ENCODE peak calls at places on chromosomes 7 and 10, in nine cellular contexts. M, G, Y, Q, X, K, A, T and O are unnamed samples.

GRCh38 chr10:62582804-62583208 is 208.6 kb downstream of the ZNF365 start:
- DNase-seq in M (no peak), G (peak; percentile 68), Y (no peak), Q (peak; percentile 60), X (no peak), K (no peak), A (peak; percentile 96), T (peak; percentile 96), O (no peak)

GRCh38 chr10:36109399-36110023 is 467.4 kb upstream of the FZD8 start:
- DNase-seq in M (no peak), G (no peak), Y (no peak), Q (no peak), X (no peak), K (no peak), A (no peak), T (no peak), O (no peak)

GRCh38 chr7:156560696-156561210 is 79.8 kb upstream of the RNF32 start:
- DNase-seq in M (no peak), G (no peak), Y (no peak), Q (no peak), X (peak; percentile 25), K (no peak), A (no peak), T (no peak), O (no peak)

GRCh38 chr10:78754269-78755074 is 314.3 kb upstream of the ZMIZ1 start:
- DNase-seq in M (peak; percentile 37), G (no peak), Y (no peak), Q (no peak), X (no peak), K (no peak), A (peak; percentile 92), T (peak; percentile 94), O (no peak)

GRCh38 chr10:71835671-71836593 is 15.1 kb downstream of the PSAP start:
- DNase-seq in M (peak; percentile 34), G (peak; percentile 72), Y (no peak), Q (peak; percentile 94), X (no peak), K (peak; percentile 89), A (peak; percentile 93), T (peak; percentile 93), O (peak; percentile 52)

GRCh38 chr10:24891823-24892222 is 60.6 kb downstream of the PRTFDC1 start:
- DNase-seq in M (no peak), G (no peak), Y (no peak), Q (no peak), X (no peak), K (no peak), A (peak; percentile 90), T (peak; percentile 69), O (no peak)

GRCh38 chr7:142800103-142800502 is 29.3 kb downstream of the PRSS2 start:
- DNase-seq in M (no peak), G (no peak), Y (no peak), Q (no peak), X (no peak), K (no peak), A (no peak), T (no peak), O (no peak)

GRCh38 chr7:68245688-68246087 is 1249.1 kb downstream of the TYW1 start:
- DNase-seq in M (no peak), G (no peak), Y (no peak), Q (no peak), X (no peak), K (no peak), A (no peak), T (no peak), O (no peak)

GRCh38 chr7:128137096-128137655 is 103.9 kb upstream of the LEP start:
- DNase-seq in M (no peak), G (no peak), Y (no peak), Q (no peak), X (no peak), K (no peak), A (peak; percentile 10), T (peak; percentile 62), O (no peak)

GRCh38 chr7:132292803-132293202 is 283.5 kb downstream of the PLXNA4 start:
- DNase-seq in M (no peak), G (no peak), Y (no peak), Q (no peak), X (peak; percentile 22), K (no peak), A (peak; percentile 69), T (no peak), O (no peak)

GRCh38 chr10:1776127-1776662 is 38.9 kb upstream of the ADARB2 start:
- DNase-seq in M (no peak), G (no peak), Y (no peak), Q (no peak), X (no peak), K (no peak), A (no peak), T (no peak), O (no peak)

DNA sequence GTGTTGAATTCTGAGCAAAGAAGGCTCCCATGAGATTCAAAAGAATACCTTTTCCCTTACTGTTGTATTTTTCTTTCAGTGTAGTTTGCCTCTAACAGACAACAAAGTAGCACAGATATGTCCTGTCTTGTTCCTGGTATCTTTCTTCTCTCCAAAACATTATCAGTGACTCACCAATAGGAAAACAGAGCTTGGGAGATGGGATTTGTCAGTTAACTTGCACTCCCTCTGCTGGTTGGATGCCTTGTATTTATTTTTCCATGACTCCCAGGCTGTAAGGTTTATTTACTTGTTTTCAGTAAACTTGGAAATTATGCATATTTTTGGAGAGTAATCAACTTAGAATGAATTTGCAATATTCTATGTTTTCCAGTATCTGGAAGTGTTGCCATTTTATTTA is 129.7 kb downstream of the SAMD9 start:
- DNase-seq in M (peak; percentile 23), G (no peak), Y (no peak), Q (peak; percentile 34), X (no peak), K (no peak), A (peak; percentile 64), T (peak; percentile 67), O (no peak)
- TF ChIP-seq CTCF in M (peak; percentile 48), G (peak; percentile 54), Y (peak; percentile 29), Q (peak; percentile 43), X (peak; percentile 29), K (no peak), A (peak; percentile 39), T (peak; percentile 55), O (peak; percentile 40)

DNA sequence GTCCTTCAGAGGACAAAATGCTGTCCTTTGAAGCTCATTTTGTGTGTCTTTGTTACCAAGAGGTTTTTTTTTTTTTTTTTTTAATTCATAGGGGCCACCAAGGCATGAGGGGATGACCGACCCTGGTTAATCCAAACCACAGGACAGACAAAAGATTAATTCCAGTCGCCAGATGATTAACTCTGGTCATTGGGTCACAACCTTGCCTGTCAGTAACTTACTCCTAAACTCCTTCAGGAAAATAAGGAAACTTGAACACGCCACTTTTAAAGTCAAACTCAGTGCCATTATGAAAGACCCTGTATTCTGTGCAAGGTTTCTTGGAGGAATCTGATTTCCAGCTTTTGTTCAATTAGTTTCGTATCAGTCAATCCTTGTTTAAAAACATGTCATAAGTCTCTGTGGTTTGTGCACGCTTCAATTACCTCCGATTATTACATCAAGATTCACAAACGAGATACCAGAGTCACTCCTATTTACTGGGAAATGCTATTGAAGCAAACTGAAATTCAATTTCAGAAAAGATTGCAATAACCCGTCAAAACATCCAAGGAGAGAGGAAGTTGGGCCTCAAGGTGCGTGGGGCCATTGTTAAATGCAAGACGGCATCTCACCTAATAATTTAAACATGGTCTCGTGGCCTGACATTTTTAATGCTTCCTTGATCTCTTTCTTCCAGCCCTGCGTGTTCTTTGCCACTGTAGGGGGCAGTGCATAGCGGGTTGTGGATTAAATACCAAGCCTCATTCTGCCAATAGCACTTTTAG is 44.0 kb downstream of the NRP1 start:
- DNase-seq in M (peak; percentile 32), G (no peak), Y (no peak), Q (no peak), X (no peak), K (no peak), A (no peak), T (no peak), O (no peak)
- TF ChIP-seq CTCF in M (peak; percentile 41), G (peak; percentile 47), Y (no peak), Q (no peak), X (no peak), K (no peak), A (peak; percentile 37), T (peak; percentile 7), O (no peak)

DNA sequence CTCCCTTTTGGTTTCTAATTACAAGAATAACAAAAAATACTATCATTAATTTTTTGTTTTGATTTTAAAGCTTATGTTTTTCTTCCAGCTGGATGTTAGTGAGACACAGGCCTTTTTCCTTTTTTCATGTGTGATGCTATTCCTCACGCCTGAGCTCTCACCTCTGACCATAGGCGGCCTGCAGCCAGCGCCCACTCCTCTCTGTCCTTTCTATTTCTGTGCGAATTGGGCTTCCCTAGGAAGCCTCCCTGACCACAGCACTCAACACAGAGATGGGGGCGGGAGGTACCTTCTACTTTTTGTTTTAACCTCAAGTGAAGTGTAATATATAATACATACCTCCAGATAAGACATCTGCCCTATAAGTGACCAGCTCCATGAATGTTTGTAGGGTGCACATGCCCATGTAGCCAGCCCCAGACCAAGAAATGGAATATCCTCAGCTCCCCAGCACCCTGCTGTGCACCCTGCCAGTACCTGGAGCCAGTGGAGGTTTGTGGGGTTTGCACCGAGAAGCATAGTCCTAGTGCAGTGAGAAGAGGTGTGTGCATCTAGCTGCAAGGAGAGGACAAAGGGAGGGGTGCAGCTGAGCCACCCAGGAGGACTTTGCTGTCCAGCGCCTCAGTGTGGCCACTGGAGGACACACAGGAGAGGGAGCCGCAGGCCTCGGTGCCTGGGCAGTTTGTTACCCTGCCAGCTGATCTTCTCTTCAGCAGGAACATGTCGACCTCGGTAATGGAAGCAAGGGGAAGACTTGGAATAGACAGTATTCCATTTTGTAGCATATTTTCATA is 38.5 kb downstream of the BNIP3 start:
- DNase-seq in M (peak; percentile 71), G (no peak), Y (no peak), Q (peak; percentile 67), X (peak; percentile 53), K (no peak), A (no peak), T (peak; percentile 19), O (peak; percentile 72)
- TF ChIP-seq CTCF in M (peak; percentile 69), G (peak; percentile 62), Y (no peak), Q (no peak), X (peak; percentile 21), K (peak; percentile 32), A (peak; percentile 61), T (peak; percentile 53), O (peak; percentile 43)

DNA sequence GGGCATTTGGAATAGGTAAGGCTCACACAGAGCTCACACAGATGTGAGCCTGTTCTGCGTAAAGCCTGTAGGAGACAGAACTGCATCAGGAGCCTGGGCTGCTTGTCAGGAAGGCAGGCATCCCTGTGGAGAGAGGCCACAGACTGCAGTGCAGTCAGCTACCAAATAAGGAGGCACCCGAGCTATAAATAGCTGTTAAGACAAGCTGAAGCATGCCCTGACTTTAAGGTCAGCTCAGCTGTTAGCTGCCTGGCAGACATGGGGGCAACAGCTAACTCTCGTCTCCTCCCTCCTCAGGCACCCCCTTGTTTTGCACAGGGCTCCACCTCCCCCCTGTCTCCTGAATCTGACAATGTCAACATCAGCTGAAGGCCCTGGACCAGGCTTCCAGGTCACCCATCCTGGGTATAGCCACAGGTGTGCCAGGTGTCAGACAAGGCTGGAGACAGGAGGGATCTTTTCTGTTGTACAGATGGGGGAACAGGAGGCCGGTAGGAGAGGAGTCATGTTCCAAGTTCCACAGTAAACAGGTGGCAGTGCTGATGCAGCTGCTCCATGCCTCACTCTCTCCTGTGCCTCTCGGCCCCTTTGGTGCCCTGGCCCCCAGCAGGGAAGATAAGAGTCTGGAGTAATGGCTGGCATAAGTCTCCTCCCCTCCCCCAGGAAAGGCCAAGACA is 27.6 kb upstream of the MKRN1 start:
- DNase-seq in M (peak; percentile 60), G (peak; percentile 71), Y (peak; percentile 66), Q (no peak), X (no peak), K (no peak), A (peak; percentile 80), T (peak; percentile 55), O (peak; percentile 48)
- TF ChIP-seq CTCF in M (no peak), G (peak; percentile 46), Y (no peak), Q (no peak), X (no peak), K (no peak), A (peak; percentile 30), T (peak; percentile 5), O (no peak)